ENCODE peak calls at places on chromosomes 3 and 15, in seven cellular contexts. R is testis, J is stomach, K is Peyer's patch, U is sigmoid colon, B is heart left ventricle, O is A549. S is an unnamed sample.

GRCh38 chr3:192481638-192482037 is 245.7 kb downstream of the FGF12 start:
- DNase-seq in R (no peak), J (no peak), K (no peak), U (no peak), B (no peak), O (no peak), S (no peak)

GRCh38 chr15:48963524-48964113 is at the start of gene SHC4:
- DNase-seq in R (peak), J (peak), K (peak), U (peak), B (peak), O (peak), S (peak)

GRCh38 chr3:56930706-56931105 is 129.0 kb upstream of the ARHGEF3 start:
- DNase-seq in R (no peak), J (no peak), K (no peak), U (no peak), B (no peak), O (no peak), S (no peak)

GRCh38 chr3:100047455-100048141 is 66.7 kb downstream of the FILIP1L start:
- DNase-seq in R (no peak), J (no peak), K (no peak), U (no peak), B (no peak), O (peak), S (no peak)

GRCh38 chr15:30877070-30877469 is 26.6 kb upstream of the FAN1 start:
- DNase-seq in R (no peak), J (no peak), K (no peak), U (no peak), B (no peak), O (no peak), S (no peak)

GRCh38 chr3:39935261-39935660 is 125.9 kb downstream of the MYRIP start:
- DNase-seq in R (no peak), J (no peak), K (no peak), U (no peak), B (no peak), O (no peak), S (no peak)

GRCh38 chr3:23385327-23385726 is 182.2 kb downstream of the UBE2E2 start:
- DNase-seq in R (no peak), J (no peak), K (no peak), U (no peak), B (no peak), O (no peak), S (no peak)

GRCh38 chr15:72970965-72971746 is 81.1 kb upstream of the NEO1 start:
- DNase-seq in R (peak), J (no peak), K (no peak), U (no peak), B (no peak), O (no peak), S (no peak)

GRCh38 chr15:35936284-35936683 is 390.3 kb upstream of the DPH6 start:
- DNase-seq in R (no peak), J (no peak), K (no peak), U (no peak), B (no peak), O (no peak), S (no peak)

GRCh38 chr3:50572158-50572557 is 2.8 kb downstream of the HEMK1 start:
- DNase-seq in R (peak), J (peak), K (peak), U (peak), B (peak), O (peak), S (peak)

GRCh38 chr15:67774626-67775025 is 50.7 kb upstream of the SKOR1 start:
- DNase-seq in R (no peak), J (no peak), K (no peak), U (no peak), B (no peak), O (no peak), S (no peak)

GRCh38 chr15:71780349-71780976 is 29.9 kb upstream of the NR2E3 start:
- DNase-seq in R (peak), J (no peak), K (no peak), U (no peak), B (no peak), O (peak), S (peak)

GRCh38 chr15:78726870-78727551 is 84.3 kb downstream of the ADAMTS7 start:
- DNase-seq in R (peak), J (peak), K (no peak), U (no peak), B (no peak), O (peak), S (no peak)

GRCh38 chr3:45647148-45647619 is 42.0 kb upstream of the SACM1L start:
- DNase-seq in R (no peak), J (no peak), K (no peak), U (no peak), B (no peak), O (peak), S (no peak)

GRCh38 chr3:126952983-126953660 is 29.8 kb upstream of the PLXNA1 start:
- DNase-seq in R (no peak), J (no peak), K (no peak), U (peak), B (no peak), O (no peak), S (no peak)

GRCh38 chr15:96285306-96285705 is 45.2 kb upstream of the NR2F2 start:
- DNase-seq in R (peak), J (no peak), K (no peak), U (no peak), B (peak), O (no peak), S (no peak)

GRCh38 chr15:65577129-65577996 is 33.6 kb downstream of the INTS14 start:
- DNase-seq in R (no peak), J (no peak), K (no peak), U (no peak), B (no peak), O (no peak), S (no peak)

GRCh38 chr15:78133801-78134200 is 2.6 kb upstream of the CIB2 start:
- DNase-seq in R (no peak), J (no peak), K (no peak), U (no peak), B (no peak), O (no peak), S (no peak)

GRCh38 chr3:192933779-192934456 is 16.3 kb upstream of the MB21D2 start:
- DNase-seq in R (no peak), J (no peak), K (no peak), U (no peak), B (no peak), O (no peak), S (no peak)

GRCh38 chr3:151999936-152000335 is 126.5 kb downstream of the SUCNR1 start:
- DNase-seq in R (no peak), J (no peak), K (no peak), U (no peak), B (no peak), O (no peak), S (no peak)

DNA sequence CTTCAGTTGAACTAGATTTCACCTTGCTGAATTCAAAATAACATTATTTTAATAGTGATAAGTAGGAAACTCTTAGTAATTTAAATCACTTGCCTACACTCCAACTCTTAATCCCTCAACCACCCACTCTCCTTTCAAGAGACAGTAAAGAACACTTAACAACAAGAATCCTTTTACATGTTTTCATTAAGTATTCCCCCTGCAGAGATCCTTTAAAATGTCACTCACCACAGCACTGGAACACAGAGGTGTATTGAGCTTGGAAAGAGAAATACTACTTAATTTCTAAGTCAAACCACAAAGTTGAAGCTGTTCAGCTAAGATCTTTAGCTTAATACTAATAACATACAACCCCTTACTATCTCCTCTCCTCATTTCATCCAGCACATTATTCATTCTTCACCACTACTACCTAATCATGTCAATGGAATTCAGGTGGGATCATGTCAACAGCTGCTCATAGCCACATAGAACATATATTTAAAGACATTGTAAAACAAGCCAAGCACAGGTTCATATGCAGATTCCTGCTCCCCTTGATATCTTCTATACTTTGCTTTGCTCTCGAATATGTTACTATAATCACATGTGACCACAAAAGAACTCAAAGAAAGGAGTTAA is 40.5 kb downstream of the IMPG2 start:
- DNase-seq in R (no peak), J (no peak), K (no peak), U (no peak), B (no peak), O (no peak), S (no peak)
- TF ChIP-seq POLR2A in R (no peak), J (no peak), K (no peak), U (no peak), B (no peak), O (no peak), S (no peak)

GRCh38 chr3:20141306-20141705 is 44.7 kb downstream of the SGO1 start:
- DNase-seq in R (no peak), J (no peak), K (no peak), U (no peak), B (no peak), O (no peak), S (no peak)

GRCh38 chr3:20143519-20143918 is 42.5 kb downstream of the SGO1 start:
- DNase-seq in R (no peak), J (no peak), K (no peak), U (no peak), B (no peak), O (no peak), S (no peak)

GRCh38 chr3:20140881-20141280 is 45.1 kb downstream of the SGO1 start:
- DNase-seq in R (no peak), J (no peak), K (no peak), U (no peak), B (no peak), O (no peak), S (no peak)

GRCh38 chr3:20142517-20142916 is 43.5 kb downstream of the SGO1 start:
- DNase-seq in R (no peak), J (no peak), K (no peak), U (no peak), B (no peak), O (no peak), S (no peak)

GRCh38 chr3:20141841-20142240 is 44.2 kb downstream of the SGO1 start:
- DNase-seq in R (peak), J (no peak), K (no peak), U (peak), B (peak), O (no peak), S (no peak)
- H3K27ac ChIP-seq in R (no peak), J (peak), K (no peak), U (peak), B (peak), O (no peak), S (no peak)

GRCh38 chr15:58407366-58407765 is 24.4 kb upstream of the LIPC start:
- DNase-seq in R (no peak), J (no peak), K (no peak), U (no peak), B (no peak), O (no peak), S (no peak)

GRCh38 chr15:58410353-58410752 is 21.4 kb upstream of the LIPC start:
- DNase-seq in R (no peak), J (no peak), K (no peak), U (no peak), B (no peak), O (no peak), S (peak)

GRCh38 chr15:58413253-58413652 is 18.5 kb upstream of the LIPC start:
- DNase-seq in R (no peak), J (no peak), K (no peak), U (no peak), B (no peak), O (no peak), S (no peak)

GRCh38 chr15:58407786-58408185 is 24.0 kb upstream of the LIPC start:
- DNase-seq in R (no peak), J (no peak), K (no peak), U (no peak), B (no peak), O (no peak), S (no peak)

GRCh38 chr15:58409861-58410260 is 21.9 kb upstream of the LIPC start:
- DNase-seq in R (no peak), J (no peak), K (no peak), U (no peak), B (no peak), O (no peak), S (no peak)
- H3K4me3 ChIP-seq in R (no peak), J (no peak), K (no peak), U (no peak), B (peak), O (no peak), S (no peak)

DNA sequence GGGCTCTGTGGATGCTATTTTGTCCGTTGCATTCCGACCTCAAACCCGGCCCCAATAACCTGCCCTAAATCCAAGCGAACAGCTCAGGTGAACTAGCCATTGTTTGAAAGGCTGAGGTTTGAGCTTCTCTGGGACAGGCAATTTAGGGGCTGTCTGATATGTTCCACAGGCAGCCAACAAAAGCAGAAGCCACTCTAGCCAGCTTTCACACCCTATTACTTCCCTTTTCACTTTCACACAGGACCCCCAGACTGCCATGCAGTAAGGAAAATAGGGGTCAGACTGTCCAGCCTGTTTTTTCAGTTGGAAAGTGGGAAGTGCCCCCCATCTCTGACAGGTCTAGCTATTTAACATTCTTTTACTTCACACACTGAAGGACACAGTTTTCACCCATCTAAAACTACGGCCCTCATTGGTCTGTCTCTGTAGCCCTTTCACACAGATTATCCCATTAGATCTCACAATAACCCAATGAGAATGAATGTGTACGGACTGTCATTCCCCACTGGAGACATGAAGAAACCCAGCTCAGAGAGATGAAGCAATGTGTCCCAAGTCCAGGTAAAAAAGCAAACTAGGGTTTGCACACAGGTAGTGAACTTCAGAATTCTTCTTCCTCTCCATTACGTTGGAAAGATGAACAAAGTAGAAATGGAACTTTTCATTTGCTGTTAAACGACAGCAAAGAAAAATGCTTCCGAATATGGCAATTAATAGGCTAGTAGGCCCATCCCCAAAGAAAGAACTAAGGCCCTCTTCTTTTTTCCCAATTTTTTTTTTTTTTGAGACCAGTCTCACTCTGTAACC is 1.9 kb downstream of the CCDC12 start:
- DNase-seq in R (no peak), J (no peak), K (no peak), U (no peak), B (no peak), O (no peak), S (no peak)
- TF ChIP-seq POLR2A in R (no peak), J (no peak), K (no peak), U (no peak), B (no peak), O (no peak), S (no peak)

GRCh38 chr15:64532515-64532914 is 72.1 kb downstream of the ZNF609 start:
- DNase-seq in R (no peak), J (no peak), K (no peak), U (no peak), B (no peak), O (no peak), S (no peak)

GRCh38 chr15:64536244-64536836 is 76.0 kb downstream of the ZNF609 start:
- DNase-seq in R (no peak), J (no peak), K (no peak), U (no peak), B (no peak), O (peak), S (no peak)

GRCh38 chr15:64530472-64530871 is 70.1 kb downstream of the ZNF609 start:
- DNase-seq in R (no peak), J (no peak), K (no peak), U (no peak), B (no peak), O (no peak), S (no peak)

GRCh38 chr15:64532921-64533320 is 72.5 kb downstream of the ZNF609 start:
- DNase-seq in R (no peak), J (no peak), K (no peak), U (no peak), B (no peak), O (no peak), S (no peak)

GRCh38 chr15:64535460-64536243 is 75.3 kb downstream of the ZNF609 start:
- DNase-seq in R (no peak), J (no peak), K (no peak), U (no peak), B (no peak), O (no peak), S (no peak)
- H3K27ac ChIP-seq in R (no peak), J (no peak), K (no peak), U (no peak), B (no peak), O (peak), S (no peak)

GRCh38 chr3:119557874-119558264 is 1.5 kb downstream of the CD80 start:
- DNase-seq in R (no peak), J (no peak), K (no peak), U (no peak), B (no peak), O (no peak), S (no peak)
- H3K4me3 ChIP-seq in R (no peak), J (no peak), K (no peak), U (no peak), B (no peak), O (no peak), S (no peak)

GRCh38 chr3:179260949-179261765 is 10.2 kb upstream of the KCNMB3 start:
- DNase-seq in R (peak), J (peak), K (peak), U (peak), B (peak), O (peak), S (peak)
- TF ChIP-seq POLR2A in R (no peak), J (no peak), K (no peak), U (no peak), B (peak), O (no peak), S (no peak)